ENCODE peak calls at places on chromosomes 16 and 17, in six cellular contexts. E, M, F, I, W and X are unnamed samples.

GRCh38 chr17:13030459-13031305 is 12.9 kb upstream of the ELAC2 start:
- DNase-seq in E (peak), M (peak), F (peak), I (peak), W (peak), X (no peak)

GRCh38 chr16:17343729-17344128 is 127.0 kb downstream of the XYLT1 start:
- DNase-seq in E (peak), M (no peak), F (no peak), I (no peak), W (no peak), X (no peak)

GRCh38 chr16:785563-786535 is 2.3 kb downstream of the RPUSD1 start:
- DNase-seq in E (peak), M (peak), F (peak), I (no peak), W (peak), X (peak)

GRCh38 chr17:79950711-79951110 is 85.0 kb downstream of the TBC1D16 start:
- DNase-seq in E (no peak), M (no peak), F (no peak), I (no peak), W (no peak), X (peak)

GRCh38 chr16:4159726-4160125 is 43.5 kb upstream of the ADCY9 start:
- DNase-seq in E (no peak), M (no peak), F (no peak), I (no peak), W (no peak), X (no peak)

GRCh38 chr17:21061971-21062526 is 19.2 kb upstream of the USP22 start:
- DNase-seq in E (peak), M (no peak), F (no peak), I (no peak), W (no peak), X (no peak)

GRCh38 chr17:66985338-66985737 is 20.8 kb downstream of the CACNG4 start:
- DNase-seq in E (peak), M (no peak), F (no peak), I (no peak), W (no peak), X (no peak)

GRCh38 chr17:50349241-50349595 is 3.3 kb downstream of the XYLT2 start:
- DNase-seq in E (no peak), M (no peak), F (no peak), I (no peak), W (no peak), X (peak)

GRCh38 chr16:75443301-75443700 is 10.0 kb upstream of the CFDP1 start:
- DNase-seq in E (no peak), M (peak), F (no peak), I (no peak), W (peak), X (no peak)

GRCh38 chr17:31147507-31148202 is 52.9 kb downstream of the NF1 start:
- DNase-seq in E (no peak), M (peak), F (peak), I (no peak), W (peak), X (no peak)

GRCh38 chr16:23987443-23987842 is 151.7 kb downstream of the PRKCB start:
- DNase-seq in E (peak), M (no peak), F (no peak), I (no peak), W (no peak), X (no peak)

GRCh38 chr16:89102035-89102776 is 8.6 kb downstream of the ACSF3 start:
- DNase-seq in E (no peak), M (no peak), F (no peak), I (no peak), W (no peak), X (no peak)

GRCh38 chr16:17766012-17766411 is 295.3 kb upstream of the XYLT1 start:
- DNase-seq in E (no peak), M (no peak), F (no peak), I (no peak), W (no peak), X (no peak)

GRCh38 chr17:44916781-44917241 is 1.5 kb upstream of the GFAP start:
- DNase-seq in E (no peak), M (peak), F (no peak), I (peak), W (peak), X (peak)

GRCh38 chr16:1920727-1921155 is 2.5 kb upstream of the HS3ST6 start:
- DNase-seq in E (peak), M (no peak), F (peak), I (no peak), W (no peak), X (no peak)

GRCh38 chr16:19858006-19858653 is 26.5 kb downstream of the GPRC5B start:
- DNase-seq in E (no peak), M (peak), F (no peak), I (no peak), W (peak), X (no peak)

GRCh38 chr17:57255182-57255775 is 1.0 kb upstream of the MSI2 start:
- DNase-seq in E (no peak), M (no peak), F (no peak), I (no peak), W (no peak), X (no peak)

GRCh38 chr17:64406321-64407200 is 15.9 kb upstream of the PECAM1 start:
- DNase-seq in E (peak), M (peak), F (peak), I (no peak), W (peak), X (no peak)

GRCh38 chr17:30950669-30951399 is 20.0 kb upstream of the RNF135 start:
- DNase-seq in E (no peak), M (peak), F (no peak), I (peak), W (peak), X (peak)

GRCh38 chr17:8056232-8056975 is 17.5 kb downstream of the ALOX15B start:
- DNase-seq in E (peak), M (peak), F (peak), I (peak), W (peak), X (no peak)
- H3K4me3 ChIP-seq in E (no peak), M (no peak), F (peak), I (no peak), W (no peak), X (no peak)

GRCh38 chr16:56930516-56931252 is 1.3 kb upstream of the HERPUD1 start:
- DNase-seq in E (peak), M (no peak), F (no peak), I (no peak), W (no peak), X (no peak)

GRCh38 chr16:56932588-56933265 is 785 bp downstream of the HERPUD1 start:
- DNase-seq in E (peak), M (peak), F (peak), I (peak), W (peak), X (peak)

GRCh38 chr16:56931253-56931768 is 631 bp upstream of the HERPUD1 start:
- DNase-seq in E (peak), M (no peak), F (peak), I (no peak), W (no peak), X (peak)

GRCh38 chr16:56933266-56933619 is 1.3 kb downstream of the HERPUD1 start:
- DNase-seq in E (no peak), M (no peak), F (no peak), I (no peak), W (no peak), X (no peak)

GRCh38 chr16:56931769-56932587 is at the start of gene HERPUD1:
- DNase-seq in E (peak), M (peak), F (peak), I (peak), W (peak), X (peak)
- TF ChIP-seq CTCF in E (no peak), M (no peak), F (peak), I (peak), W (peak), X (peak)

GRCh38 chr17:78343099-78343432 is 16.8 kb downstream of the SOCS3 start:
- DNase-seq in E (no peak), M (peak), F (no peak), I (peak), W (peak), X (no peak)
- H3K4me3 ChIP-seq in E (no peak), M (no peak), F (no peak), I (no peak), W (no peak), X (no peak)

DNA sequence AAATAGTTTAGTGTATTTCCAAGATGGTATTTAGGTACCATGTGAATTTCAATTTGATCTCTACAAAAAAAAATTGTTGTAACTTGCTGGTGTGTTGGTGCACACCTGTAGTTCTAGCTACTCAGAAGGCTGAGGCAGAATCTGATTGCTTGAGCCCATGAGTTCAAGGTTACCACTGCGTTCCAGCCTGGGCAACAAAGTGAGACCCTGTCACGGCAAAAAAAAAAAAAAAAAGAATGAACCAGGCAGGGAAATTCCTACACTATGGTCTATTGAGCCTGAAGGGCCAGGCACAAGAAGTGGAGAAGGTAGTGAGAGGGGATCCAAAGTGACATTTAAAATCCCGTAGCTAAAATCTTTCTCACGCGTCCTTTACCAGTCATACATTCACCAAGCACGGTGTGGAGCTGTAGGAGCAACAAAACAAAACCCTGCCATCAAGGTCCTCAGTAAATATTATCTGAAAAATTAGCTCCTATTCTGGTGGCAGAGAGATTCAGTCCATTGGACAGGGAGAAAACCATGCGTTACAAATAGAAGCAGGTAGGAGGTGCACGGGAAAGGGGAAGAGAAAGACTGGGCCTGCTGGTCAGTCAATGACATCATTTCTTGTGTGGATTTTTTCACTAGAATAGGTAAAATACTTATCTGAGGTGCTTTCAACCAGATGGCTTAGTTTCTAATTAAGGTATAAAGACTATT is 27.3 kb downstream of the TXNDC11 start:
- DNase-seq in E (peak), M (no peak), F (no peak), I (no peak), W (no peak), X (no peak)
- TF ChIP-seq CTCF in E (no peak), M (no peak), F (no peak), I (no peak), W (no peak), X (no peak)